ENCODE peak calls at places on chromosomes 1 and 21, in four cellular contexts. X is mesenchymal stem cell, Q is H1, P is H9. E is an unnamed sample.

GRCh38 chr1:162019006-162019405 is 4.7 kb downstream of the OLFML2B start:
- DNase-seq in X (no peak), Q (no peak), P (no peak), E (no peak)

GRCh38 chr1:67814121-67814772 is 19.0 kb downstream of the GNG12 start:
- DNase-seq in P (no peak), X (no peak), Q (no peak), E (no peak)

GRCh38 chr1:205592443-205593003 is 39.3 kb downstream of the ELK4 start:
- DNase-seq in P (no peak), Q (no peak), X (no peak), E (no peak)

GRCh38 chr1:217681806-217682205 is 50.7 kb downstream of the SPATA17 start:
- DNase-seq in Q (no peak), P (no peak), X (no peak), E (no peak)

GRCh38 chr1:208089971-208090755 is 154.0 kb downstream of the PLXNA2 start:
- DNase-seq in X (no peak), Q (no peak), P (no peak), E (no peak)

GRCh38 chr1:61301824-61302652 is 219.7 kb downstream of the NFIA start:
- DNase-seq in Q (no peak), P (no peak), X (peak; percentile 63), E (no peak)

GRCh38 chr1:159955456-159955855 is 1.4 kb upstream of the SLAMF9 start:
- DNase-seq in P (no peak), X (no peak), Q (no peak), E (no peak)

GRCh38 chr1:30708361-30708728 is 15.0 kb downstream of the MATN1 start:
- DNase-seq in X (no peak), Q (no peak), P (no peak), E (peak; percentile 31)

GRCh38 chr1:20643080-20643479 is 9.8 kb downstream of the PINK1 start:
- DNase-seq in P (no peak), Q (no peak), X (no peak), E (no peak)

GRCh38 chr1:181594553-181594952 is 111.2 kb downstream of the CACNA1E start:
- DNase-seq in P (peak; percentile 8), X (no peak), Q (no peak), E (no peak)

GRCh38 chr1:235910357-235911299 is 43.9 kb upstream of the LYST start:
- DNase-seq in Q (peak; percentile 53), P (peak; percentile 60), X (peak; percentile 98), E (peak; percentile 94)

GRCh38 chr1:12338017-12338416 is 108.2 kb downstream of the VPS13D start:
- DNase-seq in P (no peak), X (no peak), Q (no peak), E (no peak)

GRCh38 chr1:165949335-165950130 is 122.1 kb downstream of the UCK2 start:
- DNase-seq in Q (no peak), X (no peak), P (peak; percentile 56), E (no peak)

GRCh38 chr1:164786980-164787833 is 228.2 kb downstream of the PBX1 start:
- DNase-seq in Q (peak; percentile 78), P (peak; percentile 90), X (peak; percentile 77), E (peak; percentile 79)

GRCh38 chr21:31470896-31471694 is 127.0 kb upstream of the TIAM1 start:
- DNase-seq in X (no peak), Q (no peak), P (no peak), E (no peak)

GRCh38 chr1:176692431-176692830 is 229.5 kb downstream of the PAPPA2 start:
- DNase-seq in X (no peak), Q (no peak), P (no peak), E (no peak)

GRCh38 chr1:224368409-224368808 is 11.7 kb downstream of the CNIH4 start:
- DNase-seq in P (no peak), X (no peak), Q (no peak), E (no peak)

GRCh38 chr1:203045821-203046594 is 19.7 kb downstream of the PPFIA4 start:
- DNase-seq in P (no peak), Q (no peak), X (no peak), E (no peak)

GRCh38 chr21:45128613-45129226 is 54.3 kb downstream of the ADARB1 start:
- DNase-seq in P (peak; percentile 63), X (peak; percentile 67), Q (peak; percentile 29), E (no peak)

GRCh38 chr1:9349331-9349851 is 56.7 kb downstream of the SPSB1 start:
- DNase-seq in P (no peak), Q (no peak), X (peak; percentile 94), E (peak; percentile 75)
- H3K4me1 ChIP-seq in P (no peaks in the 10 kb centered on the region), Q (peaks cover 3% of the 10 kb centered on the region), X (peaks cover 43% of the 10 kb centered on the region), E (peaks cover 47% of the 10 kb centered on the region)

GRCh38 chr1:201749059-201749458 is 79.9 kb upstream of the IPO9 start:
- DNase-seq in Q (no peak), X (no peak), P (no peak), E (no peak)
- H3K14ac ChIP-seq in Q (no peak overlapping the region), X (no peak overlapping the region), P (no peak overlapping the region), E (no peak overlapping the region)

DNA sequence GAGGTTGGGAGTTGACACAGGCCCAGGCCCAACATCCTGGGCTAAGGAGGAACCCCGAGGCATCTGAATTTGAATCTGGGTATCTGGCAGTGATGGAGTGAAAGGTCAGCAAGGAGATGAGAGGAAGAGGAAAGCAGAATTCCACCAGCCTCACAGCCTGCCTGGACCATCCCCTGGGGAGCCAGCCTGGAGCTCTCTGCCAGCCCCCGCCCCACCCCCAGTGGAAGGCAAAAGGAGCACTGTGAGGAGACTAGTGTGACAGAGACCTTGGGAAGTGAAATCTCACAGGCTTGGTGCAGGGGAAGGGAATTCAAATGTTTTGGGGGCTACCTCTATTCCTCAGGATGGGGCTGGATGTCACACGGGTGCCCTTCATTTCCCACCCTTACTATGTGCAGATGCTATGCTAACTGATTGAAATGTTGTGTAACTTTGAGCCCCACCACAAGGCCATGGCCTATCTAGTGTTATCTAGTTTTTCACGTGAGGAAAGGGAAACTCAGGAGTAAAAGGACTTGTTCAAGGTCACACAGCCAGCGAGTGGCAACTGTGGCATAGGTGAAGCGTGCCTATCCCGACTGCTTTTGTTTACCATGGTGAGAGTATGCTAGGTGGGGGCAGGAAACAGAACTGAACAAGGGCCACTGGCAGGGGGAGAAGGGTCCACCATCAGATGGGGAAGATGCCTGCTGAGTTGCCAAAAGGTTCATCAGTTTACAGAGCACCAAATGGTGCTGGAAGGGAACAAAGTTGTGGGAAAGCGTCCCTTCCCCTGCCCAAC is 29.8 kb downstream of the AHDC1 start:
- DNase-seq in Q (no peak), P (no peak), X (no peak), E (no peak)
- H3K4me1 ChIP-seq in Q (peaks cover 54% of the 10 kb centered on the region), P (peaks cover 29% of the 10 kb centered on the region), X (peaks cover 72% of the 10 kb centered on the region), E (peaks cover 66% of the 10 kb centered on the region)

DNA sequence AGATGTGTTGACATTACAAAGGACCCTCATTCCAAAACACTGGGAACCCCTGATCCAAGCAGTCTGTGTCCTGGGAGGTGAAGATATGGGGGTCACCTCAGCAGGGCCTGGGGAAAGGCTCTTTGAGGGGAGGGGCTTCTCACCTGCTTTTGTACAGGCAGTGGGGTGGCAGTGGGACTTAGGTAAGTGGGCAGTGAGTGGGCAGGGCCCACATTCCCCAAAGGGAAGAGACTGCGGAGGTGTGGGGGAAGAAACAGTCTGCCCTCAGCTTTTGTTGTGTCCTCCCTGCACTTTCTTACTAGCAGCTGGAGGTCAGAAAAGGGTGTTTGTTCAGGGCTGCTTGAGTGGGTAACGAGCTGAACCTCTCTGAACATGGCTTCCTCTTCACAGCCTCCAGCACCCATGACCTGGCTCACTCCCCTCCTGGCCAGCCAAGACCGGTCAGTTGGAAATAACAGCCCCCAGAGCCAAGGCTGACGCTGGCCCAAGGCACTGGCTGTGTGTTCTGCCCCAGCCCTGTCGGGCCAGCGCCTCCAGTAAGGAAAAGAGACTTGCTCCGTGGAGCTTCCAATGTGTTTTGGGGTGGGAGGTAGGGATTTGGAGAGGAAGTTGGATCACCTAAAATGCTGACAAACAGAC is 173.5 kb downstream of the PSMG1 start:
- DNase-seq in P (no peak), Q (no peak), X (no peak), E (no peak)
- H3K14ac ChIP-seq in P (no peak overlapping the region), Q (no peak overlapping the region), X (peak overlapping the region; percentile 26), E (no peak overlapping the region)

GRCh38 chr1:25431495-25432363 is 1.0 kb downstream of the MACO1 start:
- DNase-seq in Q (no peak), X (peak; percentile 40), P (peak; percentile 39), E (no peak)
- H3K4me1 ChIP-seq in Q (no peaks in the 10 kb centered on the region), X (peaks cover 2% of the 10 kb centered on the region), P (no peaks in the 10 kb centered on the region), E (no peaks in the 10 kb centered on the region)

E was measured in trophoblast cell.